ENCODE peak calls at places on chromosomes 11 and 22, in four cellular contexts. B is K562, C is GM12878, W is H1. F is an unnamed sample.

GRCh38 chr11:17012712-17013547 is 1.3 kb downstream of the PLEKHA7 start:
- DNase-seq in B (no peak), C (no peak), W (no peak), F (no peak)

GRCh38 chr11:118996926-118997626 is 862 bp upstream of the CENATAC start:
- DNase-seq in B (peak), C (peak), W (no peak), F (peak)

GRCh38 chr22:28899199-28899853 is 16.0 kb downstream of the ZNRF3 start:
- DNase-seq in B (no peak), C (no peak), W (no peak), F (no peak)

GRCh38 chr22:42747701-42748513 is 27.2 kb upstream of the A4GALT start:
- DNase-seq in B (no peak), C (no peak), W (no peak), F (no peak)

GRCh38 chr22:46149998-46150549 is at the start of gene PPARA:
- DNase-seq in B (peak), C (no peak), W (peak), F (peak)

GRCh38 chr11:69111578-69112247 is 44.0 kb upstream of the SMIM38 start:
- DNase-seq in B (no peak), C (no peak), W (no peak), F (no peak)

GRCh38 chr11:69385466-69385820 is 91.5 kb downstream of the MYEOV start:
- DNase-seq in B (no peak), C (no peak), W (no peak), F (no peak)

GRCh38 chr22:28282346-28282745 is 363.3 kb upstream of the PITPNB start:
- DNase-seq in B (no peak), C (no peak), W (no peak), F (no peak)

GRCh38 chr11:62879554-62879953 is 1.1 kb upstream of the SLC3A2 start:
- DNase-seq in B (no peak), C (no peak), W (no peak), F (no peak)

GRCh38 chr11:108496643-108497256 is 1.4 kb downstream of the POGLUT3 start:
- DNase-seq in B (no peak), C (no peak), W (no peak), F (no peak)

GRCh38 chr11:34192481-34193401 is 87.3 kb downstream of the NAT10 start:
- DNase-seq in B (no peak), C (no peak), W (no peak), F (peak)

GRCh38 chr11:107732327-107733051 is 20.6 kb upstream of the SLN start:
- DNase-seq in B (no peak), C (peak), W (no peak), F (no peak)

GRCh38 chr11:63896071-63896470 is 20.9 kb downstream of the RCOR2 start:
- DNase-seq in B (no peak), C (no peak), W (no peak), F (no peak)

GRCh38 chr11:47242596-47243192 is 5.9 kb downstream of the ACP2 start:
- DNase-seq in B (no peak), C (no peak), W (no peak), F (peak)

GRCh38 chr11:70570693-70571395 is 172.5 kb downstream of the CTTN start:
- DNase-seq in B (no peak), C (no peak), W (no peak), F (no peak)

GRCh38 chr11:2521681-2522630 is 77.1 kb downstream of the KCNQ1 start:
- DNase-seq in B (no peak), C (no peak), W (no peak), F (peak)

GRCh38 chr11:120027546-120028180 is 110.2 kb downstream of the TRIM29 start:
- DNase-seq in B (no peak), C (no peak), W (peak), F (no peak)

GRCh38 chr22:47206185-47206584 is 443.7 kb downstream of the TBC1D22A start:
- DNase-seq in B (no peak), C (no peak), W (no peak), F (no peak)

GRCh38 chr22:41772645-41773044 is 27.8 kb upstream of the CCDC134 start:
- DNase-seq in B (no peak), C (no peak), W (no peak), F (no peak)

GRCh38 chr11:7899418-7899817 is 31.6 kb downstream of the OR10A6 start:
- DNase-seq in B (no peak), C (no peak), W (no peak), F (no peak)

GRCh38 chr11:59266491-59266890 is 53.8 kb upstream of the MPEG1 start:
- DNase-seq in B (no peak), C (no peak), W (no peak), F (no peak)

GRCh38 chr22:47550524-47551437 is 788.3 kb downstream of the TBC1D22A start:
- DNase-seq in B (no peak), C (no peak), W (no peak), F (no peak)

GRCh38 chr11:128582496-128583366 is 4.6 kb downstream of the ETS1 start:
- DNase-seq in B (no peak), C (no peak), W (no peak), F (no peak)

GRCh38 chr11:67248653-67249052 is 17.6 kb upstream of the GRK2 start:
- DNase-seq in B (no peak), C (no peak), W (no peak), F (no peak)

GRCh38 chr11:16404781-16405180 is 48.4 kb upstream of the SOX6 start:
- DNase-seq in B (no peak), C (no peak), W (no peak), F (no peak)

GRCh38 chr11:101442171-101442570 is 141.6 kb downstream of the TRPC6 start:
- DNase-seq in B (no peak), C (no peak), W (no peak), F (no peak)

GRCh38 chr11:61949169-61950034 is 749 bp upstream of the BEST1 start:
- DNase-seq in B (peak), C (no peak), W (no peak), F (peak)

GRCh38 chr11:68567553-68567952 is 107.0 kb downstream of the PPP6R3 start:
- DNase-seq in B (no peak), C (no peak), W (no peak), F (no peak)

GRCh38 chr22:20170170-20170569 is 19.3 kb upstream of the CCDC188 start:
- DNase-seq in B (no peak), C (no peak), W (no peak), F (no peak)

GRCh38 chr11:126345759-126346585 is 9.5 kb upstream of the ST3GAL4 start:
- DNase-seq in B (peak), C (no peak), W (no peak), F (no peak)

GRCh38 chr11:44870142-44870541 is 80.5 kb downstream of the TP53I11 start:
- DNase-seq in B (no peak), C (no peak), W (no peak), F (no peak)

GRCh38 chr11:35047179-35047578 is 91.8 kb upstream of the CD44 start:
- DNase-seq in B (no peak), C (no peak), W (no peak), F (no peak)

GRCh38 chr11:61279934-61280656 is 15.0 kb downstream of the VWCE start:
- DNase-seq in B (no peak), C (no peak), W (no peak), F (no peak)

GRCh38 chr11:96090711-96091110 is 166.8 kb upstream of the MTMR2 start:
- DNase-seq in B (no peak), C (no peak), W (no peak), F (no peak)

GRCh38 chr22:47605886-47606285 is 843.4 kb downstream of the TBC1D22A start:
- DNase-seq in B (no peak), C (no peak), W (no peak), F (no peak)

GRCh38 chr11:20160425-20161229 is at the start of gene DBX1:
- DNase-seq in B (no peak), C (no peak), W (no peak), F (peak)

DNA sequence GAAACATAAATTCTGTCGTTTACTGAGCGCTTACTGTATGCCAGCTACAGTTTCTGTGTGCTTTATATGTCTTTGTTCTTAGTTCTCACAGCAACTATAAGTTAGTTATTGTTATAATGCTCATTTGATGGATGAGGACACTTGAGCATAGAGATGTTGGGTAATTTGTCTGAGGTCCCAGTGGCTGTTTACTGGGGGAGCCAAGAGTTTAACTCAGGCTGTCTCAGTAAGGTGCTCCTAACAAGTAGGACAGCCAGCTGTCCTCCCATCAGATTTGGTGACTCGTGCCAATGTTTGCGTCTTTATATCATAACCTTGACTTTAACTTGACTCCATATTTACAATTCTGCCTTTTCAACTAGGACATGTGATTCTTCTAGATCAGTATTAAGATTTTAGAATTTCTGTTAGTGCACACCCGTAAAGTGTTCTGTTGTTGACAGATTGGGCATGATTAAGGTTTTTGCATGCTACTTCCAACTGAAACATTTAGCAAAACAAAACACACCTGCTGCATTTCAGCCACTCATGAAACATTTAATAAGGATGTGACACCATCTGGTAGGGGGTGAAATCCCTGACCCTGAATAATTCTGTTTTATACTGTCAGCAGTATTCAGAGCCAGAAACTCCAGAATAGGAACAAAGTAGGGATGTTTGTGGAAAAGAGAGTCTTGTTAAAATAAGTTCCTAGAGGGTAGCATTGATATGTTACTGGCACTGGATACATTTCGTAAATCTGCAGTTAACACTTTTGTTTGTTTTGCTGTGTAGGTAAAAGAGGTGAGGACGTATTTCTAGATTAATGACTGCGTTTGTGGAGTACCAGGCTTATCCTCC is 1.9 kb downstream of the REXO2 start:
- DNase-seq in B (no peak), C (no peak), W (no peak), F (no peak)
- TF ChIP-seq NRF1 in B (no peak), C (no peak), W (no peak), F (no peak)

DNA sequence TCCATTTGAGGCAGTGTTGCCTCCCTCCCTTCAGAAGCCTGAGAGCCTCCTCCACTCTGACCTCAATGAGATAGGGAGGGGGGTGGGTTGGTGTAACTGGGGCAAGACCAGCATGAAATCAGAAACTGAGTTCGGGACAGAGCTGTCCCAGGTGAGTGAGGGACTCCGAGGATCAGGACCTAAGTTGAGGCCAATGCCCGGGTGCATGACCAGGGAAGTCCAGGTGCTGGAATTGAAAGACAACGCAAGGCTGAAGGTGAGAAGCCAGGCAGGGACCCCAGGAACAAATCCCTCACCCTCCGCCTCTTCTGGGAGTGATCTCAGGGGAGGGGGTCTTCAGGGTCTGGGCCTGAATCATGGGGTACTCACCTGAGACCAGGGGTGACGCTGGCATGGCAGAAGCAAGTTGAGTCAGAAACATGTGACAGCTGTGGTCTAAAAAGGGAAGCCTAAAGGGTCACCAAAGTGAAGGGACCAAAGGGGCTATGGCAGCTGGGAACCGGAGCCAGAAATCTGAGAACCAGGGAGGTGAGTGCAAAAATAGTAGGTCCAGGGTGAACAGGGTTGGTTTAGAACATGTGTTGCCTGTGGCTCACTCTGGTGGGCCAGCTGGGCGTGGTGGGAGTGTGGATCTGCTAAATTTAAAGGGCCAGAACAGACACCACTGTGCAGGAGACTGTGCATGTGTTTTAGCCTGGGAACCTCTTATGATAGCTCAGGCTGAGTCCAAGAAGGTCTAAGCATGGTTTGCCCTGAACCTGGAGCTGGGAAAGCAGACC is 41.1 kb upstream of the ZBED5 start:
- DNase-seq in B (peak), C (no peak), W (no peak), F (no peak)
- TF ChIP-seq NRF1 in B (no peak), C (no peak), W (no peak), F (no peak)

GRCh38 chr11:110866081-110866480 is 153.8 kb upstream of the ARHGAP20 start:
- DNase-seq in B (no peak), C (no peak), W (no peak), F (peak)
- TF ChIP-seq NRF1 in B (no peak), C (no peak), W (no peak), F (no peak)

DNA sequence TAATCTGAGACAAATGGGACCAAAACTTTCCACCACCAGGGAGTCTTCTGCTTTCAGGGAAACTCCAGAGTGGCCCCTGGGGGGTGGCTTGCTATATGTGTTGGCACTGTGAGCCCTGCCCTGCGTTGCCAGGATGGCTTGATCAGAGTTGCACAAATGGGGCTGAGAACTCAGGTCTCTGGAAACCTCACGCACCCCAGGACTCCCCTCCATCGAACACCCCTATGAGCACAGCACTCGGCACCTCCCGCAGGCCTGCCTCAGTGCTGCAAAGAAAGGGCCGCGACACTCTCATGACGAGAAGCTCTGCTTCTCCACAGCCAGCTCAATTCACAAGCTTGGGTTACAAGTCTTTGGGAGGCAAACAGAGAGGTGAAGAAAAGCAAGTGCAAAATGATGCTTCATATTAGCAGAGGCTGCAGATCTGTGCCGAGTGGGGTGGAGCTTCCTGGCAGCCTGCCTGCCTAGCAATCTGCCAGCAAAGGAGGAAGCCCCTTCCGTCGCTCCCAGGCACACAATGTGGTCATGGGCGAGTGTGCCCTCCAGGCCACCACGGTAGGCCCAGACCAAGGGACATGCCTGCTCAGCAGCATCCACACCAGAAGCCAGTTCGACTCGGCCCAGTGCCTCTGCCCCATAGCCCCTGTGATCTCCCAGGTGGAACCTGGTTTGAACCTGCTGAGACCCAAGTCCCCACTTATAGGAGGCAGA is 55.7 kb downstream of the MYH9 start:
- DNase-seq in B (no peak), C (peak), W (no peak), F (peak)
- TF ChIP-seq NRF1 in B (no peak), C (no peak), W (no peak), F (no peak)

F was measured in SK-N-SH.